ENCODE peak calls at places on chromosomes 7 and 10, in six cellular contexts. One of them, this sample, is unnamed.

GRCh38 chr10:97648557-97649404 is 8.3 kb downstream of the PI4K2A start:
- DNase-seq in lower lobe of right lung: no peak
- DNase-seq in CD8-positive, alpha-beta memory T cell: peak; percentile 4
- DNase-seq in IMR-90: peak; percentile 96
- DNase-seq in left ventricle myocardium inferior: no peak
- DNase-seq in SJCRH30: peak; percentile 20
- DNase-seq in this sample: peak; percentile 89

GRCh38 chr7:22667187-22667561 is 59.8 kb upstream of the IL6 start:
- DNase-seq in SJCRH30: no peak
- DNase-seq in lower lobe of right lung: no peak
- DNase-seq in CD8-positive, alpha-beta memory T cell: no peak
- DNase-seq in left ventricle myocardium inferior: no peak
- DNase-seq in IMR-90: no peak
- DNase-seq in this sample: no peak

GRCh38 chr7:95893484-95893883 is 121.1 kb downstream of the DYNC1I1 start:
- DNase-seq in IMR-90: no peak
- DNase-seq in CD8-positive, alpha-beta memory T cell: no peak
- DNase-seq in SJCRH30: no peak
- DNase-seq in lower lobe of right lung: no peak
- DNase-seq in left ventricle myocardium inferior: no peak
- DNase-seq in this sample: no peak

GRCh38 chr10:84138478-84139125 is 707 bp upstream of the GHITM start:
- DNase-seq in left ventricle myocardium inferior: peak; percentile 19
- DNase-seq in SJCRH30: peak; percentile 10
- DNase-seq in CD8-positive, alpha-beta memory T cell: no peak
- DNase-seq in lower lobe of right lung: peak; percentile 53
- DNase-seq in IMR-90: peak; percentile 22
- DNase-seq in this sample: peak; percentile 9

GRCh38 chr10:130361351-130362105 is 225.3 kb downstream of the GLRX3 start:
- DNase-seq in lower lobe of right lung: no peak
- DNase-seq in SJCRH30: no peak
- DNase-seq in left ventricle myocardium inferior: no peak
- DNase-seq in CD8-positive, alpha-beta memory T cell: no peak
- DNase-seq in IMR-90: no peak
- DNase-seq in this sample: no peak

GRCh38 chr7:115352375-115352774 is 430.5 kb downstream of the MDFIC start:
- DNase-seq in CD8-positive, alpha-beta memory T cell: no peak
- DNase-seq in left ventricle myocardium inferior: no peak
- DNase-seq in SJCRH30: no peak
- DNase-seq in IMR-90: peak; percentile 91
- DNase-seq in lower lobe of right lung: no peak
- DNase-seq in this sample: peak; percentile 90

GRCh38 chr7:133873631-133874030 is 253.5 kb upstream of the LRGUK start:
- DNase-seq in left ventricle myocardium inferior: no peak
- DNase-seq in IMR-90: peak; percentile 34
- DNase-seq in lower lobe of right lung: no peak
- DNase-seq in SJCRH30: no peak
- DNase-seq in CD8-positive, alpha-beta memory T cell: no peak
- DNase-seq in this sample: no peak

GRCh38 chr7:80508440-80508839 is 3.4 kb downstream of the GNAT3 start:
- DNase-seq in SJCRH30: no peak
- DNase-seq in left ventricle myocardium inferior: no peak
- DNase-seq in lower lobe of right lung: no peak
- DNase-seq in IMR-90: peak; percentile 52
- DNase-seq in CD8-positive, alpha-beta memory T cell: no peak
- DNase-seq in this sample: no peak

GRCh38 chr10:59176241-59177030 is at the start of gene PHYHIPL:
- DNase-seq in CD8-positive, alpha-beta memory T cell: no peak
- DNase-seq in lower lobe of right lung: peak; percentile 17
- DNase-seq in IMR-90: no peak
- DNase-seq in SJCRH30: no peak
- DNase-seq in left ventricle myocardium inferior: no peak
- DNase-seq in this sample: no peak

GRCh38 chr7:128791121-128791967 is 424 bp upstream of the CCDC136 start:
- DNase-seq in CD8-positive, alpha-beta memory T cell: peak; percentile 80
- DNase-seq in left ventricle myocardium inferior: peak; percentile 79
- DNase-seq in SJCRH30: peak; percentile 76
- DNase-seq in lower lobe of right lung: peak; percentile 77
- DNase-seq in IMR-90: peak; percentile 38
- DNase-seq in this sample: no peak

GRCh38 chr10:47301833-47302232 is 1.8 kb downstream of the GDF10 start:
- DNase-seq in SJCRH30: peak; percentile 9
- DNase-seq in CD8-positive, alpha-beta memory T cell: no peak
- DNase-seq in IMR-90: no peak
- DNase-seq in left ventricle myocardium inferior: no peak
- DNase-seq in lower lobe of right lung: no peak
- DNase-seq in this sample: no peak

GRCh38 chr10:112160834-112161233 is 22.7 kb downstream of the GPAM start:
- DNase-seq in lower lobe of right lung: no peak
- DNase-seq in CD8-positive, alpha-beta memory T cell: no peak
- DNase-seq in IMR-90: no peak
- DNase-seq in SJCRH30: no peak
- DNase-seq in left ventricle myocardium inferior: no peak
- DNase-seq in this sample: no peak

GRCh38 chr7:24834150-24834798 is 77.0 kb upstream of the GSDME start:
- DNase-seq in CD8-positive, alpha-beta memory T cell: no peak
- DNase-seq in SJCRH30: no peak
- DNase-seq in IMR-90: no peak
- DNase-seq in lower lobe of right lung: peak; percentile 56
- DNase-seq in left ventricle myocardium inferior: peak; percentile 19
- DNase-seq in this sample: no peak

GRCh38 chr7:143906895-143907294 is 4.9 kb upstream of the TCAF1 start:
- DNase-seq in lower lobe of right lung: no peak
- DNase-seq in SJCRH30: no peak
- DNase-seq in left ventricle myocardium inferior: no peak
- DNase-seq in CD8-positive, alpha-beta memory T cell: no peak
- DNase-seq in IMR-90: no peak
- DNase-seq in this sample: no peak

GRCh38 chr10:35379226-35380137 is 43.2 kb downstream of the CCNY start:
- DNase-seq in lower lobe of right lung: no peak
- DNase-seq in left ventricle myocardium inferior: peak; percentile 50
- DNase-seq in SJCRH30: no peak
- DNase-seq in CD8-positive, alpha-beta memory T cell: peak; percentile 53
- DNase-seq in IMR-90: peak; percentile 88
- DNase-seq in this sample: no peak

GRCh38 chr7:115634633-115635032 is 395.9 kb downstream of the TFEC start:
- DNase-seq in lower lobe of right lung: no peak
- DNase-seq in CD8-positive, alpha-beta memory T cell: no peak
- DNase-seq in IMR-90: no peak
- DNase-seq in left ventricle myocardium inferior: no peak
- DNase-seq in SJCRH30: no peak
- DNase-seq in this sample: no peak

GRCh38 chr10:98028168-98028770 is 2.2 kb downstream of the CRTAC1 start:
- DNase-seq in lower lobe of right lung: peak; percentile 74
- DNase-seq in IMR-90: peak; percentile 3
- DNase-seq in CD8-positive, alpha-beta memory T cell: peak; percentile 23
- DNase-seq in left ventricle myocardium inferior: peak; percentile 38
- DNase-seq in SJCRH30: peak; percentile 55
- DNase-seq in this sample: no peak

GRCh38 chr7:20385121-20385520 is 54.4 kb downstream of the ITGB8 start:
- DNase-seq in CD8-positive, alpha-beta memory T cell: no peak
- DNase-seq in left ventricle myocardium inferior: no peak
- DNase-seq in IMR-90: peak; percentile 89
- DNase-seq in SJCRH30: no peak
- DNase-seq in lower lobe of right lung: no peak
- DNase-seq in this sample: peak; percentile 57

GRCh38 chr10:8039323-8039922 is 15.1 kb upstream of the GATA3 start:
- DNase-seq in IMR-90: no peak
- DNase-seq in SJCRH30: no peak
- DNase-seq in lower lobe of right lung: no peak
- DNase-seq in left ventricle myocardium inferior: no peak
- DNase-seq in CD8-positive, alpha-beta memory T cell: no peak
- DNase-seq in this sample: no peak
- H3K27me3 ChIP-seq in IMR-90: peaks cover 95% of the 10 kb centered on the region
- H3K27me3 ChIP-seq in SJCRH30: no peaks in the 10 kb centered on the region
- H3K27me3 ChIP-seq in lower lobe of right lung: peaks cover 99% of the 10 kb centered on the region
- H3K27me3 ChIP-seq in left ventricle myocardium inferior: peaks cover 100% of the 10 kb centered on the region
- H3K27me3 ChIP-seq in CD8-positive, alpha-beta memory T cell: peaks cover 92% of the 10 kb centered on the region
- H3K27me3 ChIP-seq in this sample: peaks cover 100% of the 10 kb centered on the region

GRCh38 chr7:27198138-27198841 is 1.6 kb downstream of the HOXA13 start:
- DNase-seq in lower lobe of right lung: no peak
- DNase-seq in left ventricle myocardium inferior: no peak
- DNase-seq in CD8-positive, alpha-beta memory T cell: no peak
- DNase-seq in IMR-90: no peak
- DNase-seq in SJCRH30: no peak
- DNase-seq in this sample: no peak

GRCh38 chr7:27201231-27202017 is 1.5 kb upstream of the HOXA13 start:
- DNase-seq in lower lobe of right lung: no peak
- DNase-seq in left ventricle myocardium inferior: no peak
- DNase-seq in SJCRH30: no peak
- DNase-seq in IMR-90: no peak
- DNase-seq in CD8-positive, alpha-beta memory T cell: no peak
- DNase-seq in this sample: no peak

GRCh38 chr7:27198871-27199801 is 755 bp downstream of the HOXA13 start:
- DNase-seq in left ventricle myocardium inferior: no peak
- DNase-seq in IMR-90: no peak
- DNase-seq in lower lobe of right lung: no peak
- DNase-seq in CD8-positive, alpha-beta memory T cell: no peak
- DNase-seq in SJCRH30: peak; percentile 50
- DNase-seq in this sample: no peak

GRCh38 chr7:27200761-27201230 is 905 bp upstream of the HOXA13 start:
- DNase-seq in IMR-90: no peak
- DNase-seq in SJCRH30: no peak
- DNase-seq in lower lobe of right lung: no peak
- DNase-seq in left ventricle myocardium inferior: no peak
- DNase-seq in CD8-positive, alpha-beta memory T cell: no peak
- DNase-seq in this sample: no peak

DNA sequence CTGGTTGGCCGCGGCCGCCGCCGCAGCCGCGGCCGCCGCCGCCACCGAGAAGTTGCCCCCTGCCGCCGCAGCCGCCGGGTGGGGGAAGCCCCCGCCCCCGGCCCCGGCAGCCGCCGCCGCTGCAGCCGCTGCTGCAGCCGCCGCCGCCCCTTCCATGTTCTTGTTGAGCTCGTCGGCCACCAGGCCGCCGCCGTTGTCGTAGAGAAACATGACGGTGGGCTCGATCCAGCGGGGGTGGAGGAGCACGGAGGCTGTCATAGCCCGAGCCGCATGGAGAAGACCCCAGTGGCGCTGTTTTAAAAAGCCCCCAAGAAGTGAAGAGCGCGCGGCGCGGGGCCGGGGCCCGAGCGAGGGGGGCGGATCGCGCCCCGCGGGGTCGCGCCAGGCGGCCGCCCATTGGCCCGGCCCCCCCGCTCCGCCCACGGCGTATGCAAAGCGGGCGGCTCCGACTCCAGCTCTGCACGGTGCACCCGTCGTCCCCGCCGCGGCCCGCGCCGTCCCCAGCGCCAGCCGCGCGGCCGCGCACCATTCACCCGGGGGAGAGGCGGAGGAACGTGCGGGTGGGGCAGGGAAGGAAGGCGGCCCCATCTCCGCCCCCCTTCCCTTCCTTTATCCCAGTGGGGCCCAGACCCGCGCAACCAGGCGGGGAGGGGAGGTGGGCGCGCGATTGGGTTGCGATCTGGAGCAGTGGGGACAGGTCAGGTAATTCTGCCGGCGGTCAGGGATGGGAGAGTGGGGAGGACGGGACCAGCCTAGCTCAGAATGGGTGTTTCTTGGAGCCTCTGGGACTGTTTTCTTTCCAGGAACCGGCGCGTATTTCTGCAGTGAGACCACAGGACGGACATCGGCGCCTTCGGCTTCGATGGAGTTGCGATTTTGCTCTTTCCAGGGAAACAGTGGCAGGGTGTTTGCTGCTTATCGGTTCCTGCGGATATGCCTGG is at the start of gene HOXA13:
- DNase-seq in lower lobe of right lung: no peak
- DNase-seq in IMR-90: no peak
- DNase-seq in left ventricle myocardium inferior: no peak
- DNase-seq in SJCRH30: peak; percentile 81
- DNase-seq in CD8-positive, alpha-beta memory T cell: no peak
- DNase-seq in this sample: no peak
- H3K27me3 ChIP-seq in lower lobe of right lung: peaks cover 94% of the 10 kb centered on the region
- H3K27me3 ChIP-seq in IMR-90: peaks cover 86% of the 10 kb centered on the region
- H3K27me3 ChIP-seq in left ventricle myocardium inferior: peaks cover 99% of the 10 kb centered on the region
- H3K27me3 ChIP-seq in SJCRH30: no peaks in the 10 kb centered on the region
- H3K27me3 ChIP-seq in CD8-positive, alpha-beta memory T cell: peaks cover 83% of the 10 kb centered on the region
- H3K27me3 ChIP-seq in this sample: peaks cover 97% of the 10 kb centered on the region

GRCh38 chr7:959271-959670 is 4.8 kb upstream of the ADAP1 start:
- DNase-seq in SJCRH30: no peak
- DNase-seq in IMR-90: no peak
- DNase-seq in CD8-positive, alpha-beta memory T cell: no peak
- DNase-seq in lower lobe of right lung: peak; percentile 41
- DNase-seq in left ventricle myocardium inferior: peak; percentile 2
- DNase-seq in this sample: no peak

GRCh38 chr7:960269-960871 is 5.9 kb upstream of the ADAP1 start:
- DNase-seq in SJCRH30: no peak
- DNase-seq in left ventricle myocardium inferior: peak; percentile 19
- DNase-seq in lower lobe of right lung: peak; percentile 40
- DNase-seq in IMR-90: no peak
- DNase-seq in CD8-positive, alpha-beta memory T cell: no peak
- DNase-seq in this sample: no peak

GRCh38 chr7:956031-956430 is 1.6 kb upstream of the ADAP1 start:
- DNase-seq in SJCRH30: no peak
- DNase-seq in CD8-positive, alpha-beta memory T cell: no peak
- DNase-seq in IMR-90: no peak
- DNase-seq in lower lobe of right lung: peak; percentile 34
- DNase-seq in left ventricle myocardium inferior: peak; percentile 10
- DNase-seq in this sample: no peak

GRCh38 chr7:958221-959200 is 4.0 kb upstream of the ADAP1 start:
- DNase-seq in lower lobe of right lung: peak; percentile 32
- DNase-seq in left ventricle myocardium inferior: peak; percentile 6
- DNase-seq in IMR-90: no peak
- DNase-seq in CD8-positive, alpha-beta memory T cell: no peak
- DNase-seq in SJCRH30: no peak
- DNase-seq in this sample: no peak

DNA sequence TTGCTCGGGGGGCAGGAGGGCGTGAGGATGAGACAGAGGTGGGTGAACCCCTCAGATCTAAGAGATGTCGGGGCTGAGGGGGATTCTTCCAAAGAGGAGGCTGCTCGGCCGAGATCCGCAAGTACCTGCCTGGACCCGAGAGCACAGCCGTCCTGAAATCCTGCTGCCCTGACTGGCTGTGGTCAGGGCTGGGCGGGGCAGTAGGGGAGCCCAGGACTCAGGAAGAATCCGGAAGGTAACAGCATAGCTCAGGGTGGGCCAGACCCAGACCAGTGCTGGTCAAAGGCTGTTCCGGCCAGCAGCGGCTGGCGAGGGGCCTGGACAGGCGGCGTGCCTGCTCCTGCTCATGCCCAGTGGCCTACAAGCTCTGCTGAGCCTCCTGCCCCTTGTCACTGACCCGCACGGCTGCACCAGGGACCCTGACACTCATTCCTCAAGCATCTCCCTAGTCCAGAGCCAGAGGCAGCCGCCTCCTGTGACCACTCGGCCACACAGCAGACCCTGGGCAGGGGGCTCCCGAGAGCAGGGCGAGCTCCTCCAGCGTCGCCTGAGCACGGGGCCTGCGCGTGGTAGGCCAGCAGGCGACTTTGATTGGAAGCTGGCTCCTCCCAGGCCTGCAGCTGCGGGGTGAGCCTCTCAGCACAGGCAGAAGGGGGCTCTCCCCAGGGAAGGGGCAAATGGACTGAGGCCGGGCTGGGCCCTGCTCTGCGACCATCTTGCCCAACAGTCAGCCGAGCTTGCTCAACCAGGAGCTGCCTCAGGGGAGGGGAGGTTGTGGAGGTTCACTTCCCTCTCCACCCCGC is 3.1 kb upstream of the ADAP1 start:
- DNase-seq in CD8-positive, alpha-beta memory T cell: no peak
- DNase-seq in IMR-90: no peak
- DNase-seq in lower lobe of right lung: peak; percentile 79
- DNase-seq in SJCRH30: no peak
- DNase-seq in left ventricle myocardium inferior: peak; percentile 49
- DNase-seq in this sample: no peak
- H3K27me3 ChIP-seq in CD8-positive, alpha-beta memory T cell: no peaks in the 10 kb centered on the region
- H3K27me3 ChIP-seq in IMR-90: peaks cover 22% of the 10 kb centered on the region
- H3K27me3 ChIP-seq in lower lobe of right lung: peaks cover 20% of the 10 kb centered on the region
- H3K27me3 ChIP-seq in SJCRH30: no peaks in the 10 kb centered on the region
- H3K27me3 ChIP-seq in left ventricle myocardium inferior: peaks cover 40% of the 10 kb centered on the region
- H3K27me3 ChIP-seq in this sample: peaks cover 21% of the 10 kb centered on the region

GRCh38 chr10:92689663-92690210 is at the start of gene HHEX:
- DNase-seq in SJCRH30: peak; percentile 37
- DNase-seq in lower lobe of right lung: peak; percentile 84
- DNase-seq in left ventricle myocardium inferior: peak; percentile 61
- DNase-seq in CD8-positive, alpha-beta memory T cell: peak; percentile 17
- DNase-seq in IMR-90: peak; percentile 76
- DNase-seq in this sample: no peak
- H3K27me3 ChIP-seq in SJCRH30: no peaks in the 10 kb centered on the region
- H3K27me3 ChIP-seq in lower lobe of right lung: peaks cover 5% of the 10 kb centered on the region
- H3K27me3 ChIP-seq in left ventricle myocardium inferior: peaks cover 75% of the 10 kb centered on the region
- H3K27me3 ChIP-seq in CD8-positive, alpha-beta memory T cell: peaks cover 38% of the 10 kb centered on the region
- H3K27me3 ChIP-seq in IMR-90: no peaks in the 10 kb centered on the region
- H3K27me3 ChIP-seq in this sample: peaks cover 96% of the 10 kb centered on the region